ENCODE peak calls at places on chromosome 12, in five cellular contexts. X is activated gamma-delta T cell treated with Interleukin-2 at 50 U/mL for 16 hours; R is ELR; G is activated naive CD4-positive, alpha-beta T cell treated with anti-CD3 and anti-CD28 coated beads for 36 hours; Y is testis. C is an unnamed sample.

GRCh38 chr12:122471324-122472226 is 29.2 kb downstream of the ZCCHC8 start:
- DNase-seq in X (peak; percentile 14), R (peak; percentile 82), G (peak; percentile 24), Y (no peak), C (peak; percentile 64)

GRCh38 chr12:45732250-45732649 is 2.7 kb downstream of the ARID2 start:
- DNase-seq in X (no peak), R (peak; percentile 13), G (no peak), Y (no peak), C (no peak)

GRCh38 chr12:120760349-120761245 is 35.0 kb downstream of the ACADS start:
- DNase-seq in X (no peak), R (no peak), G (peak; percentile 47), Y (no peak), C (no peak)

GRCh38 chr12:95201056-95201670 is 16.1 kb downstream of the FGD6 start:
- DNase-seq in X (no peak), R (peak; percentile 70), G (no peak), Y (no peak), C (no peak)

GRCh38 chr12:109928058-109928656 is 28.1 kb downstream of the TCHP start:
- DNase-seq in X (no peak), R (no peak), G (no peak), Y (no peak), C (no peak)

GRCh38 chr12:111643428-111643826 is 42.3 kb downstream of the BRAP start:
- DNase-seq in X (no peak), R (no peak), G (no peak), Y (peak; percentile 39), C (no peak)

GRCh38 chr12:124915249-124916236 is 1.1 kb upstream of the UBC start:
- DNase-seq in X (no peak), R (peak; percentile 68), G (no peak), Y (peak; percentile 51), C (peak; percentile 66)

GRCh38 chr12:40253936-40254335 is 29.1 kb downstream of the LRRK2 start:
- DNase-seq in X (no peak), R (no peak), G (no peak), Y (no peak), C (no peak)

GRCh38 chr12:52055781-52056711 is 4.8 kb downstream of the NR4A1 start:
- DNase-seq in X (no peak), R (no peak), G (no peak), Y (no peak), C (peak; percentile 88)

GRCh38 chr12:7907009-7907408 is 29.0 kb downstream of the SLC2A3 start:
- DNase-seq in X (peak; percentile 17), R (peak; percentile 62), G (peak; percentile 42), Y (peak; percentile 22), C (no peak)

GRCh38 chr12:17333287-17333686 is 727.3 kb upstream of the LMO3 start:
- DNase-seq in X (no peak), R (peak; percentile 64), G (no peak), Y (no peak), C (no peak)

GRCh38 chr12:94074970-94075695 is 73.2 kb upstream of the PLXNC1 start:
- DNase-seq in X (no peak), R (peak; percentile 82), G (peak; percentile 60), Y (peak; percentile 61), C (peak; percentile 56)

GRCh38 chr12:105166736-105167135 is 59.2 kb downstream of the WASHC4 start:
- DNase-seq in X (no peak), R (no peak), G (no peak), Y (no peak), C (no peak)

GRCh38 chr12:92550234-92550633 is 152.6 kb upstream of the PLEKHG7 start:
- DNase-seq in X (no peak), R (no peak), G (no peak), Y (no peak), C (no peak)

GRCh38 chr12:76529226-76529918 is 30.2 kb downstream of the OSBPL8 start:
- DNase-seq in X (no peak), R (no peak), G (no peak), Y (no peak), C (no peak)

GRCh38 chr12:131174901-131175300 is 221.2 kb downstream of the ADGRD1 start:
- DNase-seq in X (no peak), R (no peak), G (no peak), Y (no peak), C (no peak)

GRCh38 chr12:82650627-82651337 is 35.9 kb upstream of the TMTC2 start:
- DNase-seq in X (no peak), R (peak; percentile 38), G (peak; percentile 7), Y (no peak), C (no peak)

GRCh38 chr12:34289431-34290190 is 267.3 kb downstream of the ALG10 start:
- DNase-seq in X (no peak), R (no peak), G (no peak), Y (no peak), C (no peak)

GRCh38 chr12:107560906-107561285 is 124.7 kb upstream of the PWP1 start:
- DNase-seq in X (no peak), R (no peak), G (no peak), Y (no peak), C (no peak)

GRCh38 chr12:77299910-77300772 is 234.8 kb upstream of the E2F7 start:
- DNase-seq in X (no peak), R (peak; percentile 88), G (no peak), Y (no peak), C (no peak)

GRCh38 chr12:122984612-122985358 is 4.3 kb downstream of the ARL6IP4 start:
- DNase-seq in X (no peak), R (no peak), G (no peak), Y (peak; percentile 84), C (peak; percentile 60)

GRCh38 chr12:64665506-64665905 is 55.2 kb downstream of the RASSF3 start:
- DNase-seq in X (peak; percentile 32), R (no peak), G (peak; percentile 62), Y (no peak), C (no peak)

GRCh38 chr12:4119157-4119761 is 154.3 kb upstream of the CCND2 start:
- DNase-seq in X (no peak), R (no peak), G (peak; percentile 90), Y (no peak), C (no peak)

GRCh38 chr12:92582466-92582865 is 120.3 kb upstream of the PLEKHG7 start:
- DNase-seq in X (no peak), R (no peak), G (no peak), Y (no peak), C (peak; percentile 41)

GRCh38 chr12:107318804-107319535 is 225.6 kb upstream of the CRY1 start:
- DNase-seq in X (no peak), R (peak; percentile 71), G (peak; percentile 40), Y (peak; percentile 18), C (no peak)

GRCh38 chr12:109604902-109605536 is 31.4 kb downstream of the MVK start:
- DNase-seq in X (no peak), R (no peak), G (no peak), Y (no peak), C (no peak)

GRCh38 chr12:58818546-58818945 is 101.8 kb downstream of the LRIG3 start:
- DNase-seq in X (no peak), R (peak; percentile 30), G (no peak), Y (no peak), C (no peak)

GRCh38 chr12:85828576-85828975 is 7.6 kb downstream of the RASSF9 start:
- DNase-seq in X (no peak), R (no peak), G (no peak), Y (no peak), C (no peak)

GRCh38 chr12:132506730-132507538 is 17.0 kb downstream of the FBRSL1 start:
- DNase-seq in X (peak; percentile 52), R (peak; percentile 43), G (peak; percentile 85), Y (peak; percentile 96), C (peak; percentile 65)

GRCh38 chr12:91140660-91141045 is 29.4 kb upstream of the LUM start:
- DNase-seq in X (no peak), R (peak; percentile 36), G (no peak), Y (no peak), C (no peak)

GRCh38 chr12:106093246-106093645 is 45.5 kb downstream of the NUAK1 start:
- DNase-seq in X (no peak), R (no peak), G (no peak), Y (no peak), C (no peak)

GRCh38 chr12:19967486-19967885 is 400.9 kb upstream of the PDE3A start:
- DNase-seq in X (no peak), R (peak; percentile 81), G (no peak), Y (no peak), C (peak; percentile 73)

GRCh38 chr12:6667559-6668210 is 4.8 kb upstream of the ING4 start:
- DNase-seq in X (no peak), R (peak; percentile 19), G (peak; percentile 14), Y (no peak), C (no peak)

GRCh38 chr12:2690348-2691000 is 104.3 kb upstream of the FKBP4 start:
- DNase-seq in X (no peak), R (no peak), G (no peak), Y (no peak), C (no peak)

GRCh38 chr12:82300611-82301010 is 57.6 kb downstream of the CCDC59 start:
- DNase-seq in X (no peak), R (no peak), G (no peak), Y (peak; percentile 41), C (peak; percentile 7)

GRCh38 chr12:52380271-52380694 is 5.2 kb downstream of the KRT84 start:
- DNase-seq in X (no peak), R (peak; percentile 43), G (peak; percentile 41), Y (peak; percentile 48), C (peak; percentile 67)